ENCODE peak calls at places on chromosomes 16 and 17, in eight cellular contexts. U, E, X, C, H, M, D and F are unnamed samples.
A peak's percentile ranks its signal among the peaks of the same experiment; 100 is the strongest.

GRCh38 chr17:67671492-67671891 is 46.2 kb upstream of the NOL11 start:
- DNase-seq in U (no peak), C (no peak), M (no peak), X (no peak), E (peak; percentile 47), H (no peak), D (no peak), F (no peak)

GRCh38 chr17:48831549-48831883 is 681 bp downstream of the CALCOCO2 start:
- DNase-seq in C (no peak), D (no peak), H (no peak), E (no peak), M (no peak), X (no peak), U (no peak), F (no peak)

GRCh38 chr17:35842239-35842638 is 26.5 kb downstream of the HEATR9 start:
- DNase-seq in U (no peak), H (no peak), C (no peak), M (no peak), E (no peak), D (no peak), X (no peak), F (no peak)

GRCh38 chr16:83907111-83907510 is 8.2 kb downstream of the MLYCD start:
- DNase-seq in M (no peak), E (no peak), H (no peak), C (no peak), D (no peak), U (no peak), X (no peak), F (no peak)

GRCh38 chr17:82938486-82939212 is 98.8 kb upstream of the ZNF750 start:
- DNase-seq in U (no peak), D (no peak), M (peak; percentile 15), H (no peak), C (no peak), X (no peak), E (no peak), F (no peak)

GRCh38 chr17:49564638-49565037 is 11.0 kb upstream of the NXPH3 start:
- DNase-seq in D (no peak), E (no peak), M (no peak), U (no peak), X (no peak), C (no peak), H (no peak), F (no peak)

GRCh38 chr17:8153550-8153956 is 1.3 kb upstream of the PER1 start:
- DNase-seq in E (no peak), M (peak; percentile 88), D (peak; percentile 97), U (peak; percentile 89), X (no peak), H (peak; percentile 54), C (peak; percentile 95), F (no peak)

GRCh38 chr16:89366561-89367537 is 123.5 kb downstream of the ANKRD11 start:
- DNase-seq in X (no peak), M (peak; percentile 48), E (no peak), C (no peak), D (no peak), H (no peak), U (no peak), F (no peak)

GRCh38 chr17:8163978-8164814 is 1.4 kb upstream of the VAMP2 start:
- DNase-seq in U (peak; percentile 85), E (no peak), C (no peak), M (peak; percentile 91), X (peak; percentile 13), H (peak; percentile 34), D (peak; percentile 65), F (no peak)

GRCh38 chr16:4313563-4314531 is 2.0 kb upstream of the GLIS2 start:
- DNase-seq in X (no peak), D (no peak), E (no peak), C (no peak), U (peak; percentile 77), H (no peak), M (peak; percentile 74), F (peak; percentile 81)

GRCh38 chr16:84341533-84342295 is 26.6 kb upstream of the ATP2C2 start:
- DNase-seq in X (no peak), H (no peak), E (no peak), C (no peak), U (no peak), M (peak; percentile 32), D (no peak), F (no peak)

GRCh38 chr17:42677921-42678781 is 1.4 kb upstream of the PLEKHH3 start:
- DNase-seq in C (no peak), M (peak; percentile 95), H (peak; percentile 84), E (peak; percentile 79), U (peak; percentile 91), X (peak; percentile 96), D (peak; percentile 89), F (peak; percentile 94)

GRCh38 chr17:37358098-37358829 is 17.5 kb upstream of the C17orf78 start:
- DNase-seq in U (peak; percentile 74), H (peak; percentile 53), C (no peak), E (peak; percentile 57), M (peak; percentile 65), D (peak; percentile 12), X (peak; percentile 26), F (peak; percentile 73)

GRCh38 chr16:73015612-73016487 is 32.1 kb downstream of the ZFHX3 start:
- DNase-seq in X (peak; percentile 11), C (no peak), M (no peak), U (no peak), E (no peak), H (no peak), D (no peak), F (peak; percentile 71)

GRCh38 chr17:43021739-43022512 is at the start of gene VAT1:
- DNase-seq in X (peak; percentile 74), M (peak; percentile 88), E (peak; percentile 56), C (no peak), H (peak; percentile 73), U (peak; percentile 81), D (peak; percentile 70), F (peak; percentile 85)

GRCh38 chr16:56424791-56425438 is 430 bp downstream of the AMFR start:
- DNase-seq in D (peak; percentile 5), U (peak; percentile 30), H (peak; percentile 47), M (peak; percentile 73), X (no peak), C (no peak), E (peak; percentile 9), F (no peak)

GRCh38 chr17:74473294-74473693 is 6.9 kb downstream of the CD300A start:
- DNase-seq in E (no peak), C (no peak), X (no peak), H (no peak), U (no peak), M (no peak), D (no peak), F (no peak)

GRCh38 chr16:14502256-14502875 is 127.7 kb downstream of the PARN start:
- DNase-seq in D (no peak), M (no peak), E (no peak), H (no peak), U (no peak), X (no peak), C (no peak), F (no peak)

GRCh38 chr16:88770459-88771293 is 14.3 kb downstream of the PIEZO1 start:
- DNase-seq in X (no peak), U (peak; percentile 65), E (no peak), D (no peak), H (peak; percentile 15), M (peak; percentile 81), C (no peak), F (no peak)

GRCh38 chr16:78235168-78235800 is 135.8 kb downstream of the WWOX start:
- DNase-seq in X (peak; percentile 16), E (peak; percentile 70), U (peak; percentile 76), H (peak; percentile 69), D (peak; percentile 64), C (peak; percentile 10), M (peak; percentile 60), F (peak; percentile 68)

GRCh38 chr17:74223901-74224300 is 10.5 kb downstream of the TTYH2 start:
- DNase-seq in C (no peak), U (no peak), E (no peak), D (no peak), H (no peak), X (no peak), M (no peak), F (no peak)

GRCh38 chr16:50474138-50474537 is 74.1 kb upstream of the NKD1 start:
- DNase-seq in U (peak; percentile 51), C (no peak), M (no peak), E (no peak), H (no peak), D (no peak), X (no peak), F (no peak)

GRCh38 chr17:48492401-48493298 is 38.2 kb downstream of the HOXB1 start:
- DNase-seq in H (no peak), M (peak; percentile 90), C (no peak), E (peak; percentile 74), D (peak; percentile 68), X (no peak), U (peak; percentile 76), F (peak; percentile 84)

GRCh38 chr16:2159052-2159838 is 3.7 kb downstream of the TRAF7 start:
- DNase-seq in C (no peak), M (peak; percentile 75), E (no peak), X (no peak), H (peak; percentile 64), D (peak; percentile 65), U (no peak), F (no peak)

GRCh38 chr17:82204831-82205719 is 7.6 kb downstream of the CCDC57 start:
- DNase-seq in M (no peak), H (no peak), X (peak; percentile 5), D (peak; percentile 62), U (peak; percentile 79), C (no peak), E (peak; percentile 20), F (no peak)

GRCh38 chr17:51820252-51820651 is 338.3 kb downstream of the CA10 start:
- DNase-seq in U (no peak), D (no peak), C (no peak), X (no peak), E (no peak), M (no peak), H (no peak), F (no peak)

GRCh38 chr16:89575247-89576172 is at the start of gene CPNE7:
- DNase-seq in X (no peak), H (no peak), M (peak; percentile 51), D (no peak), E (no peak), C (no peak), U (no peak), F (peak; percentile 86)